ENCODE peak calls at places on chromosomes 5 and 9, in eight cellular contexts. Y, F, M, H, P, L, I and O are unnamed samples.

GRCh38 chr5:169710675-169711074 is 73.6 kb downstream of the DOCK2 start:
- DNase-seq in L (no peak), F (no peak), I (no peak), P (no peak), M (no peak), Y (no peak), H (no peak), O (no peak)

GRCh38 chr5:173495225-173495904 is 121.1 kb downstream of the BOD1 start:
- DNase-seq in M (no peak), F (no peak), P (no peak), H (no peak), I (no peak), L (no peak), Y (no peak), O (no peak)

GRCh38 chr9:137266589-137267453 is 10.7 kb upstream of the TOR4A start:
- DNase-seq in I (no peak), M (no peak), L (no peak), H (no peak), Y (no peak), F (no peak), P (no peak), O (no peak)

GRCh38 chr5:119389288-119390065 is 33.7 kb downstream of the TNFAIP8 start:
- DNase-seq in M (no peak), F (no peak), L (no peak), I (no peak), Y (no peak), H (no peak), P (no peak), O (no peak)

GRCh38 chr5:163874431-163874830 is 369.0 kb downstream of the MAT2B start:
- DNase-seq in P (no peak), L (no peak), I (no peak), M (no peak), H (no peak), Y (no peak), F (no peak), O (no peak)

GRCh38 chr9:78985084-78985738 is 586.6 kb upstream of the TLE4 start:
- DNase-seq in L (no peak), M (no peak), I (no peak), Y (peak), P (no peak), F (peak), H (no peak), O (no peak)

GRCh38 chr5:61257421-61257820 is 74.6 kb upstream of the ZSWIM6 start:
- DNase-seq in I (no peak), H (no peak), P (no peak), M (no peak), L (no peak), Y (no peak), F (no peak), O (no peak)

GRCh38 chr5:148386041-148386440 is 2.3 kb downstream of the FBXO38 start:
- DNase-seq in M (no peak), I (no peak), Y (no peak), H (no peak), P (no peak), F (peak), L (no peak), O (no peak)